ENCODE peak calls at places on chromosomes 11 and 22, in ten cellular contexts. O is uterus, P is esophagus squamous epithelium, C is prostate gland, W is adrenal gland, T is lower leg skin, Y is suprapubic skin, N is right lobe of liver, M is ovary, S is endothelial cell of umbilical vein. R is an unnamed sample.

GRCh38 chr22:41127447-41127846 is 35.1 kb downstream of the EP300 start:
- DNase-seq in M (no peak), N (no peak), O (no peak), W (peak; percentile 20), Y (no peak), P (no peak), C (no peak), T (no peak), S (no peak), R (no peak)

GRCh38 chr11:109677240-109677639 is 255.2 kb downstream of the C11orf87 start:
- DNase-seq in M (no peak), W (no peak), S (no peak), Y (no peak), O (no peak), N (no peak), P (no peak), T (no peak), C (no peak), R (no peak)

GRCh38 chr11:112540261-112540660 is 279.6 kb upstream of the PLET1 start:
- DNase-seq in O (no peak), C (no peak), M (no peak), N (no peak), Y (no peak), S (no peak), W (no peak), T (no peak), P (no peak), R (no peak)

GRCh38 chr11:59088164-59088563 is 2.1 kb downstream of the GLYATL1B start:
- DNase-seq in N (no peak), Y (no peak), C (no peak), S (no peak), M (no peak), T (no peak), P (no peak), W (no peak), O (no peak), R (no peak)

GRCh38 chr11:61698173-61698965 is 18.2 kb downstream of the DAGLA start:
- DNase-seq in S (no peak), O (no peak), Y (no peak), N (no peak), C (no peak), T (no peak), W (no peak), M (no peak), P (no peak), R (no peak)

GRCh38 chr22:46104881-46105493 is 45.3 kb upstream of the PPARA start:
- DNase-seq in T (no peak), W (no peak), N (no peak), S (no peak), O (peak; percentile 39), C (no peak), M (no peak), P (no peak), Y (no peak), R (no peak)

GRCh38 chr22:22157500-22157822 is 87.1 kb upstream of the VPREB1 start:
- DNase-seq in M (no peak), N (no peak), S (no peak), Y (no peak), O (no peak), T (no peak), W (no peak), C (no peak), P (no peak), R (no peak)

GRCh38 chr11:24478718-24479117 is 18.1 kb upstream of the LUZP2 start:
- DNase-seq in M (no peak), N (no peak), C (no peak), O (no peak), T (no peak), W (no peak), P (no peak), S (no peak), Y (no peak), R (no peak)

GRCh38 chr11:43690929-43691328 is 10.4 kb downstream of the HSD17B12 start:
- DNase-seq in S (no peak), T (no peak), P (no peak), W (no peak), O (no peak), C (no peak), M (no peak), N (no peak), Y (no peak), R (no peak)

GRCh38 chr11:132278801-132279574 is 908.6 kb downstream of the NTM start:
- DNase-seq in T (no peak), P (no peak), S (peak; percentile 4), C (no peak), O (no peak), M (no peak), Y (no peak), N (no peak), W (no peak), R (no peak)

GRCh38 chr11:6270584-6271246 is 11.1 kb downstream of the CCKBR start:
- DNase-seq in P (no peak), C (no peak), N (no peak), S (no peak), T (no peak), W (no peak), M (no peak), Y (no peak), O (no peak), R (no peak)

GRCh38 chr11:69394234-69394891 is 87.1 kb upstream of the LINC01488 start:
- DNase-seq in S (no peak), W (no peak), M (no peak), O (no peak), N (peak; percentile 50), P (no peak), T (no peak), Y (no peak), C (no peak), R (no peak)

GRCh38 chr11:112882494-112883381 is 78.5 kb upstream of the NCAM1 start:
- DNase-seq in M (no peak), Y (no peak), T (no peak), W (no peak), P (no peak), O (no peak), C (no peak), N (no peak), S (no peak), R (no peak)

DNA sequence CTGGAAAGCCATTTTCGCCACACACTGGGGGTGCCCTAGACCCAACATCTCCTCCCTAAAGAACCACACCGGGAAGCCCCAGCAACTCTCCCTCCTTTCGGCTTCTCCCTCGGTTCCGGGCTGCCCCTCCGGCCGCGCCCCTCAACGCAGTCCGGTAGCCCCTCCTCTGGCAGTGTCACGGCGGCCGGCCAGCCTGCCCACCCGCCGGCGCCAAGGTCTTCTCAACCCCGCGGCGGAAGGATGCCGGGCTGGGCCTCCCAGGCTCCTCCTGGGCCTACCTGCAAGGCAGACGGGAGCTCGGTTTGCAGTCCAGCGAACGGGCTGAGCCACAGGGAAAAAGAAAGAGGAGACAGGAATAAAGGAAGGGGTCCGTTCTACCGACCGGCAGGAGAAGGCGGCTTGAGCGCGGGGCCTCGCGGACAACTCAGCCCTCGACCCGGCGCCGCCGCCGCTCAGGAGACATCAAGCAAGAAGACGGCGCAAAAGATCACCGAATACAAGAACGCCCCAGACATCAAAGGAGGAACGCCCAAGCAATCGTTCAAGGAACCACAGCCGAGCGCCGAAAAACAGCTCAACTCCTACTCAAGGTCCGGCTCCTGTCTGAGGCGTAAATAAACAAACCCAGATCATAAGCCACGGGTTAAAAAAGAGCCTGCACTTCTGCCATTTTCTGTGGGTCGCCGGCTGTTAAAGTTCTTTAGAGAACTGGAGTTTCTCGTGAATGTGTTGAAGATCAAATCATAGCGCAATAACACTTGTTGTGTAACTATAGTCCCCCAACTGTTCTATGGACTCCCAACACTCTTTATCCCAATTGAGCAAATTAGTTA is at the start of gene AMBRA1:
- DNase-seq in W (peak; percentile 89), Y (peak; percentile 94), O (peak; percentile 81), N (peak; percentile 89), M (peak; percentile 91), T (peak; percentile 97), S (peak; percentile 97), C (peak; percentile 89), P (peak; percentile 51), R (peak; percentile 72)
- TF ChIP-seq POLR2A in W (peak; percentile 89), Y (no peak), O (peak; percentile 37), N (peak; percentile 30), M (peak; percentile 55), T (no peak), S (peak; percentile 77), C (peak; percentile 65), P (peak; percentile 53), R (peak; percentile 70)

DNA sequence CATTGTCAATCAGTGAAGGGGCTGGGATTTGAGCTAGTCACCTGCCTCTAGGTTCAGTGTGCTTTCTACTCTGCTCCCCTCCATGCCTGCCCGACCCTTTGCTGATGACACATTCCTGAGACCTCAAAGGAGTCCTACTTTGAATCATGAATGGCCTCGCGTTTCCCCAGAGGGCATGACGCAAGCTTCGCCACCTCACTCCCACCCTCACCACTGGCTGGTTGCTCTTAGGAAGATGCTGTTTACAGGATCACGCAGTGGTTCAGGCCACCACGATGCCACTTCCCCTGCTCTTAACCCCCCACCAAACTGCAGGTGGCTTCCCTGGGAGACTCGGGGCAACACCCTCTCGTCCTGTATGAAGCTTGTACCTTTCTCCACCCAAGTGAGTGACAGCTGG is 62.9 kb upstream of the B3GAT1 start:
- DNase-seq in N (no peak), O (no peak), P (no peak), C (no peak), M (no peak), W (no peak), S (no peak), T (no peak), Y (no peak), R (no peak)
- TF ChIP-seq POLR2A in N (no peak), O (no peak), P (no peak), C (no peak), M (no peak), W (no peak), S (no peak), T (no peak), Y (no peak), R (no peak)

DNA sequence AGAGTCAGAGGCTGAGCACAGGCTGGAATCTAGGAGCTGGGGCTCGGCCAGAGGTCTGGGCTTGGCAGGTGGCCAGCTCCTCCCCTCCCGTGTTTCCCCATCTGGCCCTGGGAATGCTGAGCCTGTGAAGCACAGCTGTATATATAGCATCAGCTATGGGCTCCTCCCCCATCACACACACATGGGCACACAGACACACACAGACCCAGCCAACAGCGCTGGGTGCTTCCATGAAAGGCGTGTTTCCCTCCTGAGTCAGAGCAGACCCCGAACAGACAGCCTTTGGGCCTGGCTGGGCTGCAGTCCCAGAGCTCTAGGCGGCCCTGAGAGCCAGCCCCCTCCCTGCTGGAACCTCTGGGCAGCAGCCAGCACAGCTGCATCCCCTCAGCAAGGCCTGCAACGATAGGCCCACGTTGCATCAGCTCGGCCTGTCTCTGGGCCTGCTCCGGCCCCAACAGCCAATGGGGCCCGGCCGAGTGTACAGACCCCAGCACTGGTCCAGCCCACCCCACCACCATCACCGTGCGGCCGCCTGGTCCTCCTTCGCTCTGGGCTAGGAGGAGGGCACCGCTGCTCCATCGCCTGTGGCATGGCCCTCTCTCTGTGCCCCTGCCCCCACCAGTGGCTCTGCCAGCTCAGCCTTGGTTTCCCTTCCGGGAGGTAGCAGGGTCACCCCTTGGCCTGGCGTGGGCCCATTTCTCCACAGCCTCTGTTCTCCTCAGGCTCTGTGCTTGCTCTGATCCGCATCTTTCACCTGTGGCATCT is 7.6 kb upstream of the SERPINH1 start:
- DNase-seq in M (peak; percentile 99), T (peak; percentile 96), W (peak; percentile 91), O (peak; percentile 98), S (peak; percentile 99), N (peak; percentile 66), P (no peak), Y (peak; percentile 89), C (peak; percentile 19), R (no peak)
- TF ChIP-seq POLR2A in M (peak; percentile 71), T (no peak), W (peak; percentile 89), O (no peak), S (peak; percentile 38), N (peak; percentile 30), P (no peak), Y (peak; percentile 11), C (no peak), R (no peak)

GRCh38 chr11:73982990-73983763 is 534 bp upstream of the UCP2 start:
- DNase-seq in T (peak; percentile 98), O (peak; percentile 80), P (peak; percentile 80), Y (peak; percentile 96), S (peak; percentile 96), M (peak; percentile 85), C (peak; percentile 89), W (peak; percentile 92), N (peak; percentile 94), R (peak; percentile 90)
- TF ChIP-seq POLR2A in T (no peak), O (no peak), P (peak; percentile 73), Y (peak; percentile 46), S (peak; percentile 84), M (peak; percentile 16), C (peak; percentile 45), W (peak; percentile 75), N (peak; percentile 50), R (peak; percentile 44)

R was measured in H54.